ENCODE peak calls at places on chromosomes 3 and 15, in four cellular contexts. One of them, this sample, is unnamed.
A peak's percentile ranks its signal among the peaks of the same experiment; 100 is the strongest.

GRCh38 chr3:156722219-156722618 is 47.8 kb downstream of the TIPARP start:
- DNase-seq in transverse colon: no peak
- DNase-seq in K562: no peak
- DNase-seq in prostate gland: no peak
- DNase-seq in this sample: no peak

GRCh38 chr15:25059698-25060471 is 105.1 kb downstream of the SNRPN start:
- DNase-seq in transverse colon: no peak
- DNase-seq in K562: no peak
- DNase-seq in prostate gland: no peak
- DNase-seq in this sample: no peak

GRCh38 chr3:116473602-116474001 is 28.3 kb upstream of the LSAMP start:
- DNase-seq in transverse colon: no peak
- DNase-seq in K562: no peak
- DNase-seq in prostate gland: no peak
- DNase-seq in this sample: no peak

GRCh38 chr15:36658321-36658720 is 78.9 kb downstream of the CDIN1 start:
- DNase-seq in transverse colon: no peak
- DNase-seq in K562: no peak
- DNase-seq in prostate gland: no peak
- DNase-seq in this sample: no peak

GRCh38 chr15:60568301-60568742 is 89.4 kb upstream of the ICE2 start:
- DNase-seq in transverse colon: peak; percentile 48
- DNase-seq in K562: no peak
- DNase-seq in prostate gland: no peak
- DNase-seq in this sample: peak; percentile 68

GRCh38 chr15:51265037-51265555 is 73.3 kb downstream of the CYP19A1 start:
- DNase-seq in transverse colon: no peak
- DNase-seq in K562: no peak
- DNase-seq in prostate gland: no peak
- DNase-seq in this sample: no peak

GRCh38 chr3:117524890-117525289 is 815.3 kb downstream of the TUSC7 start:
- DNase-seq in transverse colon: no peak
- DNase-seq in K562: no peak
- DNase-seq in prostate gland: no peak
- DNase-seq in this sample: no peak

GRCh38 chr3:81760215-81760614 is 1.2 kb downstream of the GBE1 start:
- DNase-seq in transverse colon: no peak
- DNase-seq in K562: no peak
- DNase-seq in prostate gland: no peak
- DNase-seq in this sample: no peak

GRCh38 chr3:41267975-41268640 is 68.8 kb downstream of the CTNNB1 start:
- DNase-seq in transverse colon: no peak
- DNase-seq in K562: peak; percentile 87
- DNase-seq in prostate gland: no peak
- DNase-seq in this sample: no peak

GRCh38 chr3:55511895-55512585 is 24.9 kb upstream of the WNT5A start:
- DNase-seq in transverse colon: no peak
- DNase-seq in K562: no peak
- DNase-seq in prostate gland: no peak
- DNase-seq in this sample: no peak

GRCh38 chr15:35308802-35309201 is 223.7 kb upstream of the NANOGP8 start:
- DNase-seq in transverse colon: peak; percentile 38
- DNase-seq in K562: no peak
- DNase-seq in prostate gland: peak; percentile 56
- DNase-seq in this sample: no peak

GRCh38 chr15:67880651-67881182 is 40.9 kb upstream of the RNU6-1 start:
- DNase-seq in transverse colon: no peak
- DNase-seq in K562: peak; percentile 49
- DNase-seq in prostate gland: peak; percentile 43
- DNase-seq in this sample: no peak

GRCh38 chr3:14438929-14439328 is 36.5 kb downstream of the SLC6A6 start:
- DNase-seq in transverse colon: no peak
- DNase-seq in K562: no peak
- DNase-seq in prostate gland: no peak
- DNase-seq in this sample: no peak

GRCh38 chr3:127732879-127733350 is 60.2 kb downstream of the ABTB1 start:
- DNase-seq in transverse colon: no peak
- DNase-seq in K562: no peak
- DNase-seq in prostate gland: no peak
- DNase-seq in this sample: no peak

GRCh38 chr3:38118421-38119247 is 18.3 kb downstream of the ACAA1 start:
- DNase-seq in transverse colon: no peak
- DNase-seq in K562: no peak
- DNase-seq in prostate gland: no peak
- DNase-seq in this sample: no peak

GRCh38 chr15:74664028-74664616 is 31.7 kb downstream of the EDC3 start:
- DNase-seq in transverse colon: peak; percentile 80
- DNase-seq in K562: no peak
- DNase-seq in prostate gland: peak; percentile 87
- DNase-seq in this sample: no peak

GRCh38 chr3:76203578-76203977 is 418.2 kb upstream of the ZNF717 start:
- DNase-seq in transverse colon: no peak
- DNase-seq in K562: no peak
- DNase-seq in prostate gland: no peak
- DNase-seq in this sample: peak; percentile 61

DNA sequence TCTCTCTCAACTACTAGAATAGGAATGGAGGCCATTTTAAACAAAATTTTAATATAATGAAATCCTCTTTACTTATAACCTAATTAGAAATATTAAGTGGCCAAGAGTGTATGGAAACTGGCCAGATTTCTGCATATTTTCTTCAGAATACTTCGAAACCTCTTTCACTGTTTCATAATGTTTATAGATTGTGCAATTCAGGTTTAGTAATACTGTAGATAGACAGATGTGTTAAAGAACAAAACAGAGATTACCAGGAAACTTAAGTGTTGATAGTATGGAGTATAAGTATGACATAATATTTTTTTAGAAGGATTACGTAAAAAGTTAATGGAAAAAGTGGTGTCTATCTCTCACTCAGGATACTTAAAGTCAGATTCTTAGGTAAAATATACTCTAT is 4.7 kb downstream of the ABHD5 start:
- DNase-seq in transverse colon: no peak
- DNase-seq in K562: no peak
- DNase-seq in prostate gland: no peak
- DNase-seq in this sample: no peak
- TF ChIP-seq POLR2AphosphoS5 in transverse colon: peak; percentile 44
- TF ChIP-seq POLR2AphosphoS5 in K562: no peak
- TF ChIP-seq POLR2AphosphoS5 in prostate gland: no peak
- TF ChIP-seq POLR2AphosphoS5 in this sample: no peak

GRCh38 chr15:40763801-40764765 is at the start of gene GCHFR:
- DNase-seq in transverse colon: peak; percentile 90
- DNase-seq in K562: peak; percentile 88
- DNase-seq in prostate gland: peak; percentile 72
- DNase-seq in this sample: peak; percentile 87
- TF ChIP-seq POLR2AphosphoS5 in transverse colon: peak; percentile 82
- TF ChIP-seq POLR2AphosphoS5 in K562: peak; percentile 14
- TF ChIP-seq POLR2AphosphoS5 in prostate gland: no peak
- TF ChIP-seq POLR2AphosphoS5 in this sample: peak; percentile 67

GRCh38 chr3:97971679-97972567 is at the start of gene RIOX2:
- DNase-seq in transverse colon: peak; percentile 84
- DNase-seq in K562: peak; percentile 76
- DNase-seq in prostate gland: peak; percentile 75
- DNase-seq in this sample: peak; percentile 79
- TF ChIP-seq POLR2AphosphoS5 in transverse colon: peak; percentile 65
- TF ChIP-seq POLR2AphosphoS5 in K562: no peak
- TF ChIP-seq POLR2AphosphoS5 in prostate gland: peak; percentile 58
- TF ChIP-seq POLR2AphosphoS5 in this sample: peak; percentile 42

GRCh38 chr15:90890839-90891238 is 6.5 kb downstream of the FES start:
- DNase-seq in transverse colon: no peak
- DNase-seq in K562: no peak
- DNase-seq in prostate gland: no peak
- DNase-seq in this sample: no peak
- TF ChIP-seq POLR2AphosphoS5 in transverse colon: no peak
- TF ChIP-seq POLR2AphosphoS5 in K562: no peak
- TF ChIP-seq POLR2AphosphoS5 in prostate gland: no peak
- TF ChIP-seq POLR2AphosphoS5 in this sample: no peak

GRCh38 chr3:103085465-103085864 is 650.6 kb downstream of the ZPLD1 start:
- DNase-seq in transverse colon: no peak
- DNase-seq in K562: no peak
- DNase-seq in prostate gland: no peak
- DNase-seq in this sample: peak; percentile 25
- TF ChIP-seq POLR2AphosphoS5 in transverse colon: no peak
- TF ChIP-seq POLR2AphosphoS5 in K562: no peak
- TF ChIP-seq POLR2AphosphoS5 in prostate gland: no peak
- TF ChIP-seq POLR2AphosphoS5 in this sample: no peak

DNA sequence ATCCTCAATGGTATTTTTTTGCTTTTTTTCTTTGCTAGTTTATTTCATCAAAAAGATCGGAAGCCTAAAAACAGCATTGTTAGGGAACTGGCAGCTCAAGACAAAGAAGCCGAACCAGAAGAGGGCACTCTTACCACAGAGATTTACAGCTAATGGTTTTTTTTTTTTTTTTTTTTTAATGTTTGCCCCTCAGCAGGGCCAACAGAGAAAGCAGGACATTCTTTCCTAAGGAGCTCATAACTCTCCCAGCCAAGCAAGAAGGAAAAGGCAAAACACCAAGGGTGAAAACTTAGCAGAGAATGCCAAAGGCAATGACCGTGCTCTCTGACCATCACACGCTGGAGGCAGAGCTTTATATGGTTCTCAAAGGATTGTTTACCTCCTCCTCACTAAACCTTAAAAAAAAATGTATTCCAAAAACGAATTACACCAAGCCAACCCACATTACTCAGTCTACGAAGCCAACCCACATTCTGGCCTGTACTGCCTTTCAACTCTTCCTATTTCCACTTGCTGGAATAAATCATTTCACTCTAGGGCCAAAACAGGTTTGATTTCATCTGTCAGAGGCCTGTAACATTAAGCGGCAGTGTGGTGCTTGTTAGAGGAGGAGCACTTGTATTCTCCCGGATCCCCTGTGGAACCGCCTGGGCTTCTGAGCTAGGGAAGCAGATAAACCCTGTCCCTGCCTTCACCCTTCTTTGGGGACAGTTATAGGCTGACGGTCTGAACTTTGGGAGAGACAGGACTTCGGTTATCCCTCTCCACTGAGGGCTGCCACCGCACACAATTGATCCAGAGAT is 35.6 kb upstream of the GYG1 start:
- DNase-seq in transverse colon: peak; percentile 35
- DNase-seq in K562: peak; percentile 59
- DNase-seq in prostate gland: peak; percentile 67
- DNase-seq in this sample: peak; percentile 76
- TF ChIP-seq POLR2AphosphoS5 in transverse colon: peak; percentile 58
- TF ChIP-seq POLR2AphosphoS5 in K562: no peak
- TF ChIP-seq POLR2AphosphoS5 in prostate gland: peak; percentile 75
- TF ChIP-seq POLR2AphosphoS5 in this sample: no peak

GRCh38 chr3:194732617-194733016 is 46.9 kb downstream of the FAM43A start:
- DNase-seq in transverse colon: no peak
- DNase-seq in K562: no peak
- DNase-seq in prostate gland: no peak
- DNase-seq in this sample: no peak

GRCh38 chr3:194727435-194728128 is 41.9 kb downstream of the FAM43A start:
- DNase-seq in transverse colon: no peak
- DNase-seq in K562: no peak
- DNase-seq in prostate gland: no peak
- DNase-seq in this sample: no peak

GRCh38 chr3:194731496-194732073 is 45.9 kb downstream of the FAM43A start:
- DNase-seq in transverse colon: no peak
- DNase-seq in K562: no peak
- DNase-seq in prostate gland: no peak
- DNase-seq in this sample: no peak

GRCh38 chr3:194728986-194729385 is 43.3 kb downstream of the FAM43A start:
- DNase-seq in transverse colon: no peak
- DNase-seq in K562: no peak
- DNase-seq in prostate gland: no peak
- DNase-seq in this sample: no peak

DNA sequence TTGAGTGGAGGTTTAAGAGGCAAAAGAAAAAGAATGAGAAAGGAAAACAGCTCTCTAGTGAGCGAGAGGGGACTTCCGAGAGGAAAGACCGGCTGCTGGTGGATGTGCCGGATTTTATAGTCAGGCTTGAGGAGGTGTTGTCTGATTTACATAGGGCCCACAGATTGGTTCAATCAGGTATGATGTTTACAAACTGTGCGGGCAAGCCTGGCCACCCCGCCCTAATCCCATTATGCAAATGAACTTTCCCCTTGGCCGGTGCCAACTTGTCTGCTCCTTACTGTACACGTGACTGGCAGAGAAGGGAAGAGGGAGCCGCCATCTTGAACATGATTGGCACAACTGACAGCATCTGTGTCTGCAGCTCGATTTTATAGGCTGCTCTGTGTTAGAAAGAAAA is 44.7 kb downstream of the FAM43A start:
- DNase-seq in transverse colon: peak; percentile 63
- DNase-seq in K562: no peak
- DNase-seq in prostate gland: peak; percentile 49
- DNase-seq in this sample: peak; percentile 34
- TF ChIP-seq POLR2AphosphoS5 in transverse colon: peak; percentile 42
- TF ChIP-seq POLR2AphosphoS5 in K562: no peak
- TF ChIP-seq POLR2AphosphoS5 in prostate gland: peak; percentile 40
- TF ChIP-seq POLR2AphosphoS5 in this sample: no peak

GRCh38 chr3:186144257-186144656 is 35.4 kb upstream of the ETV5 start:
- DNase-seq in transverse colon: no peak
- DNase-seq in K562: no peak
- DNase-seq in prostate gland: no peak
- DNase-seq in this sample: no peak

GRCh38 chr3:186138272-186138981 is 29.5 kb upstream of the ETV5 start:
- DNase-seq in transverse colon: no peak
- DNase-seq in K562: no peak
- DNase-seq in prostate gland: no peak
- DNase-seq in this sample: no peak

GRCh38 chr3:186141776-186142175 is 32.9 kb upstream of the ETV5 start:
- DNase-seq in transverse colon: no peak
- DNase-seq in K562: no peak
- DNase-seq in prostate gland: no peak
- DNase-seq in this sample: no peak

GRCh38 chr3:186142556-186142955 is 33.7 kb upstream of the ETV5 start:
- DNase-seq in transverse colon: no peak
- DNase-seq in K562: no peak
- DNase-seq in prostate gland: no peak
- DNase-seq in this sample: no peak

GRCh38 chr3:186143280-186143679 is 34.4 kb upstream of the ETV5 start:
- DNase-seq in transverse colon: no peak
- DNase-seq in K562: no peak
- DNase-seq in prostate gland: no peak
- DNase-seq in this sample: no peak
- TF ChIP-seq POLR2AphosphoS5 in transverse colon: no peak
- TF ChIP-seq POLR2AphosphoS5 in K562: no peak
- TF ChIP-seq POLR2AphosphoS5 in prostate gland: no peak
- TF ChIP-seq POLR2AphosphoS5 in this sample: no peak